ENCODE peak calls at places on chromosomes 2 and 18, in six cellular contexts. G is skeletal muscle cell; A is DMS153; P is GM18507; V is CD4-positive, alpha-beta T cell; Y is endothelial cell. S is an unnamed sample.

GRCh38 chr2:147716906-147717305 is 127.9 kb upstream of the ACVR2A start:
- DNase-seq in P (no peak), G (no peak), A (no peak), Y (no peak), V (no peak), S (no peak)

GRCh38 chr2:12957251-12957650 is 240.5 kb downstream of the TRIB2 start:
- DNase-seq in Y (no peak), A (no peak), G (no peak), V (no peak), P (no peak), S (no peak)

GRCh38 chr2:30235008-30235655 is 3.8 kb downstream of the LBH start:
- DNase-seq in A (no peak), P (no peak), G (no peak), V (peak; percentile 61), Y (no peak), S (no peak)

GRCh38 chr2:241950878-241951331 is 81.4 kb downstream of the RTP5 start:
- DNase-seq in A (peak; percentile 55), V (peak; percentile 66), P (peak; percentile 67), Y (peak; percentile 85), G (no peak), S (peak; percentile 41)

GRCh38 chr2:30731248-30731647 is 76.0 kb downstream of the CAPN13 start:
- DNase-seq in P (no peak), A (no peak), Y (no peak), G (no peak), V (no peak), S (no peak)

GRCh38 chr2:143355814-143356213 is 226.6 kb downstream of the ARHGAP15 start:
- DNase-seq in P (no peak), G (no peak), Y (no peak), A (no peak), V (no peak), S (no peak)

GRCh38 chr18:48931680-48932461 is 18.9 kb downstream of the SMAD7 start:
- DNase-seq in Y (no peak), G (no peak), V (no peak), P (no peak), A (no peak), S (no peak)

GRCh38 chr2:26469092-26469710 is 8.7 kb downstream of the OTOF start:
- DNase-seq in V (peak; percentile 23), P (peak; percentile 53), G (no peak), A (peak; percentile 3), Y (peak; percentile 69), S (no peak)

GRCh38 chr2:106126705-106127281 is 67.3 kb downstream of the UXS1 start:
- DNase-seq in A (no peak), Y (no peak), G (no peak), V (no peak), P (no peak), S (no peak)

GRCh38 chr18:59323931-59324622 is 5.6 kb upstream of the CPLX4 start:
- DNase-seq in P (no peak), V (no peak), G (no peak), A (no peak), Y (no peak), S (peak; percentile 5)

GRCh38 chr2:240325654-240326031 is 109.8 kb upstream of the GPC1 start:
- DNase-seq in Y (no peak), G (no peak), A (no peak), V (no peak), P (no peak), S (no peak)

GRCh38 chr2:149744845-149745244 is 157.3 kb upstream of the MMADHC start:
- DNase-seq in A (no peak), P (no peak), V (no peak), Y (no peak), G (no peak), S (no peak)

GRCh38 chr2:67159929-67160328 is 237.2 kb upstream of the ETAA1 start:
- DNase-seq in A (peak; percentile 13), P (no peak), Y (no peak), V (no peak), G (no peak), S (no peak)

GRCh38 chr2:203340791-203341487 is 12.7 kb downstream of the ABI2 start:
- DNase-seq in P (no peak), A (no peak), G (peak; percentile 28), Y (no peak), V (no peak), S (peak; percentile 84)

GRCh38 chr2:47119001-47119400 is 36.1 kb downstream of the STPG4 start:
- DNase-seq in V (no peak), P (no peak), Y (no peak), A (no peak), G (peak; percentile 69), S (peak; percentile 49)

GRCh38 chr2:239506101-239506808 is 105.4 kb upstream of the HDAC4 start:
- DNase-seq in P (no peak), V (no peak), G (no peak), A (no peak), Y (no peak), S (no peak)

GRCh38 chr18:75638223-75638596 is 210.7 kb upstream of the SMIM21 start:
- DNase-seq in Y (no peak), G (peak; percentile 47), A (no peak), P (no peak), V (no peak), S (peak; percentile 54)

GRCh38 chr2:40317047-40317446 is 134.8 kb downstream of the SLC8A1 start:
- DNase-seq in P (no peak), Y (no peak), G (no peak), V (no peak), A (no peak), S (no peak)

GRCh38 chr18:58180738-58181353 is 136.8 kb downstream of the NEDD4L start:
- DNase-seq in Y (peak; percentile 67), G (no peak), P (peak; percentile 46), A (no peak), V (peak; percentile 59), S (no peak)

GRCh38 chr2:187055463-187055862 is 206.5 kb upstream of the ZSWIM2 start:
- DNase-seq in V (no peak), G (no peak), P (no peak), A (no peak), Y (no peak), S (no peak)

GRCh38 chr2:143955416-143956075 is 564.4 kb downstream of the ZEB2 start:
- DNase-seq in V (no peak), Y (no peak), A (no peak), P (no peak), G (peak; percentile 65), S (peak; percentile 72)

GRCh38 chr2:112482309-112483046 is 522 bp downstream of the TTL start:
- DNase-seq in A (peak; percentile 2), Y (peak; percentile 35), V (peak; percentile 19), G (no peak), P (peak; percentile 26), S (no peak)

GRCh38 chr2:208358758-208359631 is 47.6 kb upstream of the PTH2R start:
- DNase-seq in P (no peak), G (no peak), A (no peak), Y (no peak), V (no peak), S (peak; percentile 18)

GRCh38 chr2:237269121-237269875 is 144.7 kb downstream of the COL6A3 start:
- DNase-seq in P (no peak), Y (no peak), V (no peak), G (no peak), A (no peak), S (no peak)

GRCh38 chr2:106953236-106953635 is 67.3 kb upstream of the ST6GAL2 start:
- DNase-seq in Y (no peak), G (no peak), P (no peak), A (no peak), V (no peak), S (no peak)